ENCODE peak calls at places on chromosomes 13 and 19, in five cellular contexts. Y is colonic mucosa, D is neural progenitor cell, M is tibial nerve, U is A549. F is an unnamed sample. For H3K4me1, the result is how much of the 10 kb centered on the place peaks cover.

GRCh38 chr19:6534451-6535093 is 3.7 kb downstream of the TNFSF9 start:
- DNase-seq in U (no peak), D (peak), Y (no peak), M (no peak), F (no peak)

GRCh38 chr19:17554968-17555479 is 425 bp upstream of the COLGALT1 start:
- DNase-seq in M (no peak), Y (no peak), U (no peak), D (no peak), F (no peak)

GRCh38 chr19:36420961-36421748 is 2.7 kb upstream of the ZFP82 start:
- DNase-seq in M (no peak), D (peak), Y (peak), U (no peak), F (peak)

GRCh38 chr19:29858621-29859020 is 46.8 kb downstream of the CCNE1 start:
- DNase-seq in M (no peak), U (no peak), D (no peak), Y (no peak), F (no peak)

GRCh38 chr13:73851104-73851503 is 283.1 kb downstream of the KLF12 start:
- DNase-seq in M (no peak), Y (no peak), D (no peak), U (no peak), F (no peak)

GRCh38 chr13:36601186-36601585 is 72.6 kb upstream of the SERTM1 start:
- DNase-seq in Y (no peak), U (no peak), M (no peak), D (no peak), F (no peak)

GRCh38 chr13:33487575-33488243 is 202.2 kb upstream of the STARD13 start:
- DNase-seq in U (peak), D (peak), M (no peak), Y (peak), F (peak)

GRCh38 chr13:113544896-113545295 is 39.7 kb upstream of the TFDP1 start:
- DNase-seq in D (no peak), Y (no peak), M (no peak), U (no peak), F (peak)

GRCh38 chr19:7373862-7374261 is 25.1 kb downstream of the ARHGEF18 start:
- DNase-seq in D (no peak), Y (no peak), U (no peak), M (no peak), F (no peak)

GRCh38 chr13:95002968-95003813 is 290.8 kb upstream of the SOX21 start:
- DNase-seq in M (no peak), U (no peak), D (peak), Y (no peak), F (no peak)

GRCh38 chr19:17001603-17002183 is 24.9 kb downstream of the CPAMD8 start:
- DNase-seq in Y (no peak), D (no peak), M (no peak), U (no peak), F (no peak)

GRCh38 chr13:108326318-108326717 is 56.8 kb downstream of the TNFSF13B start:
- DNase-seq in D (no peak), M (no peak), Y (peak), U (no peak), F (no peak)

GRCh38 chr19:52094526-52094925 is 1.0 kb downstream of the ZNF841 start:
- DNase-seq in Y (no peak), M (no peak), U (no peak), D (peak), F (no peak)

GRCh38 chr19:17450264-17451075 is 2.0 kb upstream of the TMEM221 start:
- DNase-seq in D (no peak), U (peak), Y (no peak), M (no peak), F (no peak)

GRCh38 chr19:4541114-4541805 is 1.4 kb upstream of the LRG1 start:
- DNase-seq in Y (no peak), D (no peak), U (no peak), M (no peak), F (no peak)

GRCh38 chr13:113863511-113864302 is at the start of gene GAS6:
- DNase-seq in U (peak), D (peak), Y (peak), M (no peak), F (peak)

GRCh38 chr13:51453959-51454703 is 1.3 kb upstream of the INTS6 start:
- DNase-seq in U (peak), D (peak), M (no peak), Y (peak), F (peak)

GRCh38 chr19:40313229-40313983 is 28.3 kb upstream of the AKT2 start:
- DNase-seq in D (no peak), Y (no peak), M (no peak), U (no peak), F (no peak)

GRCh38 chr19:52170304-52170703 is 1.1 kb downstream of the ZNF836 start:
- DNase-seq in U (no peak), D (no peak), Y (no peak), M (no peak), F (no peak)

GRCh38 chr13:106865706-106866288 is 297.9 kb upstream of the ARGLU1 start:
- DNase-seq in D (no peak), M (no peak), Y (no peak), U (no peak), F (no peak)

GRCh38 chr13:100738176-100738855 is 63.7 kb upstream of the TMTC4 start:
- DNase-seq in D (no peak), Y (no peak), U (no peak), M (no peak), F (no peak)

GRCh38 chr13:46721054-46721453 is 75.9 kb downstream of the ESD start:
- DNase-seq in Y (peak), M (no peak), U (peak), D (peak), F (peak)

GRCh38 chr13:112615391-112615790 is 27.4 kb upstream of the TUBGCP3 start:
- DNase-seq in M (no peak), U (no peak), D (no peak), Y (no peak), F (no peak)

GRCh38 chr13:37648604-37649003 is 50.0 kb upstream of the POSTN start:
- DNase-seq in M (no peak), Y (no peak), D (no peak), U (no peak), F (no peak)

GRCh38 chr19:57071414-57071813 is 48.4 kb upstream of the USP29 start:
- DNase-seq in Y (no peak), M (no peak), U (no peak), D (no peak), F (no peak)

GRCh38 chr19:57063070-57063469 is 56.7 kb upstream of the USP29 start:
- DNase-seq in D (no peak), M (no peak), Y (no peak), U (no peak), F (no peak)

GRCh38 chr19:57067440-57067839 is 52.3 kb upstream of the USP29 start:
- DNase-seq in U (no peak), M (no peak), Y (no peak), D (no peak), F (no peak)

GRCh38 chr19:57068921-57069697 is 50.7 kb upstream of the USP29 start:
- DNase-seq in Y (no peak), U (no peak), D (no peak), M (no peak), F (peak)

DNA sequence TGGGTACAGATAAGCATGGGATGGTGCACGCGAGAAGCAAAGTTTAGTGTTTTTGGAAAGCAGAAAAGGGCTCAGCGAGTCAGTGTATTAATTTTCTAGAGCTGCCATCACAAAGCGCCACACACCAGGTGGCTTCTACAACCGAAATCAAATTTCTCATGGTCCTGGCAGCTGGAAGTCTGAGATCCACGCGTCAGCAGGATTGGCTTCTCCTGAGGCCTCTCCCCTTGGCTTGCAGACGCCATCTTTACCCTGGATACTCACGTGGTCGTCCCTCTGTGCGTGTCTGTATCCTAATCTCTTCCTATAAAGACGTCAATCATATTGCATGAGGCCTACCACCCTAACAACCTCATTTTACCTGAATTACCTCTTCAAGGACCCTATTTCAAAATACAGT is 51.5 kb upstream of the USP29 start:
- DNase-seq in M (no peak), U (no peak), D (no peak), Y (no peak), F (no peak)
- H3K4me3 ChIP-seq in M (no peak), U (no peak), D (no peak), Y (no peak), F (no peak)

GRCh38 chr13:25934127-25934526 is 117.7 kb downstream of the SHISA2 start:
- DNase-seq in U (no peak), D (no peak), Y (no peak), M (no peak), F (no peak)

GRCh38 chr13:25943666-25944065 is 108.2 kb downstream of the SHISA2 start:
- DNase-seq in U (no peak), D (no peak), Y (no peak), M (no peak), F (no peak)

GRCh38 chr13:25945596-25945995 is 106.2 kb downstream of the SHISA2 start:
- DNase-seq in D (no peak), Y (no peak), M (no peak), U (no peak), F (no peak)

GRCh38 chr13:25943081-25943480 is 108.7 kb downstream of the SHISA2 start:
- DNase-seq in D (no peak), Y (no peak), M (no peak), U (no peak), F (no peak)

GRCh38 chr13:25939961-25940687 is 111.7 kb downstream of the SHISA2 start:
- DNase-seq in D (no peak), U (no peak), M (no peak), Y (no peak), F (no peak)
- H3K4me1 ChIP-seq in D (under half), U (under half), M (under half), Y (under half), F (under half)

GRCh38 chr13:45243072-45243471 is 42.2 kb upstream of the KCTD4 start:
- DNase-seq in M (no peak), Y (peak), U (no peak), D (peak), F (no peak)

GRCh38 chr13:45238945-45239795 is 38.3 kb upstream of the KCTD4 start:
- DNase-seq in D (no peak), M (no peak), Y (no peak), U (no peak), F (no peak)

GRCh38 chr13:45242070-45242469 is 41.2 kb upstream of the KCTD4 start:
- DNase-seq in D (no peak), Y (no peak), U (peak), M (no peak), F (no peak)

DNA sequence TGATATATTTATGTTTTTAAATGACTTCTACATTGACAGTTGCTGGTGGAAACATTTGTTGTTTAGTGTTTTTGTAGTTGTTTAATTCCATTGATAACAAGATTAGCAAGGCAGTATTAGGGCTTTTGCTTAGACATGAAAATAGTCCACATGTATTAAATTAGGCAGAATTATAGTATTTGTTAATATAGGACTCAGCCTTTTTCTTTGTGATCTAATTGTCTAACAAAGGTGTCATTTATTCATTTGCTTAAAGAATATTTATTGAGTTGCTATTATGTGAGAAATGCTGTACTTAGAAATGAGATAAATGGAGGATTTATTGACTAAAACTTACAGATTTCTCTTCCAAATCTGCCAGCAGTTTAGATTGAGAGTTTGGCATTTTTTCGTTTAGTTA is 41.7 kb upstream of the KCTD4 start:
- DNase-seq in Y (no peak), U (no peak), M (no peak), D (no peak), F (no peak)
- H3K4me3 ChIP-seq in Y (no peak), U (no peak), M (no peak), D (no peak), F (no peak)

DNA sequence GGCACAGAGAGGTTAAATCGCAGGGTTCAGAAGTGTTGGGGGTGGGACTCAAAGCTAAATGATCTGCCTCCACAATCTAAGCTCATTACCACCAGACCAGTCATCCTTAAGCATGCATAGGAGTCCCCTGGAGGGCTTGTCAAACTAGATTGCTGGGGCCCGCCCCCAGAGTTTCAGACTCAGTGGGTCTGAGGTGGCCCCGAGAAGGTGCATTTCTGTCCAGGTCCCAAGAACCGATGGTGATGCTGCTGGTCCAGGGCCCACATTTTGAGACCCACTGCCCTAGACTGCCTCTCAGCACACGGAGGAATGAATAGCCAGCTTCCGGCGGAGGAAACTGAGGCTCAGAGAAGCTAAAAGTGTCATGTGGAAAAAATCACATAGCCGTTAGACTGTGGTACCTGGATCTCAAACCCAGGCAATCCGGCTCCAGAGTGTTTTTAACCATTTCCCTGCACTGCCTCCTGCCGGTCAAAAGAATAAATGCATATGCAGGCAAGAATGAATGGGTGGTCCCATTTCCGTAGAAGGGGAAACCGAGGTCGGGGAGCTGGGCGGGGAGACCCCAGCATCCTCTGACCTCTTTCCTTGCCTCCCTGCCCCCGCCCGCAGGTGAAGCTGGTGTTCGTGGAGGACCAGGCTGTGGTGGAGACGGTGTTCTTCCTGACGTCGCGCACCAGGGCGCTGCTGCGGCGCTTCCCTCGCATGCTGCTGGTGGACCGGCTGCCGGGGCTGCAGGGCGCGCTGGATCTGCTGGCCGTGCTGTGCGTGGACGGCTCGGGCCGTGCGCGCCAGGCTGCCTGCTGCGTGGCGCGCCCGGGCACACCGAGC is 23.8 kb downstream of the ZSWIM9 start:
- DNase-seq in D (peak), U (no peak), Y (no peak), M (no peak), F (no peak)
- H3K4me1 ChIP-seq in D (under half), U (under half), Y (under half), M (under half), F (under half)

DNA sequence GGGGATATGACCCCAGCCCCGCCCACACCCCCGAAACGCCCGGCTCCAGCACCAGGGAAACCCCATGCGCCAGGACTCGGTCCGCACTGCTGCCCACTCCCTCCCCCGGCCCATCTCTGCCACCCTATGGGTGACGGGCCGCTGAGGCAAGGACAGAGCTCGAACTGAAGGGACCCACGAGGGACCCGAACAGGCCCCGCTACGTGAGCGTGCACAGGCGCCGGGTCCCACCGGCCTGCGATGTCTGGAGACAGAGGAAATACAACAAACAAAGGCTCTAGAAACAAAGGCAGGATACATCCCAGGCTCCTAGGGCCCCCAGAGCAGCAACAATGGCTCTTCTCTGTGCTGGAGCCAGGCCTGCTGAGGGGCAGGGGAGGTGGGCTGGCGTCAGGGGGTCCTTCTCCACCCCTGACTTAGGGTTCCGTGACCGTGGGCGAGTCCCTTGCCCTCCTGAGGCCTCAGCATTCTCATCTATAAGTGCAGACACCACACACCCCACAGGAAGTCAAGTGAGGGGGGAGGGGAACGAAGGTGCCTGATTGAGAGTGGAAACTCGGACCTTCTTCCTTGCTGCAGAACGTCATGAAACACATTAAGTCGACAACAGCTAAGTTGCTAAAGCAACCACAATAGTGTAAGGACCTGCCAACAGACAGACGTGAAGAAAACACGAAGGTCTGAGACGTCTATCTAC is 3.1 kb downstream of the ABHD17A start:
- DNase-seq in D (peak), U (no peak), Y (no peak), M (no peak), F (no peak)
- H3K4me3 ChIP-seq in D (peak), U (no peak), Y (no peak), M (peak), F (no peak)

DNA sequence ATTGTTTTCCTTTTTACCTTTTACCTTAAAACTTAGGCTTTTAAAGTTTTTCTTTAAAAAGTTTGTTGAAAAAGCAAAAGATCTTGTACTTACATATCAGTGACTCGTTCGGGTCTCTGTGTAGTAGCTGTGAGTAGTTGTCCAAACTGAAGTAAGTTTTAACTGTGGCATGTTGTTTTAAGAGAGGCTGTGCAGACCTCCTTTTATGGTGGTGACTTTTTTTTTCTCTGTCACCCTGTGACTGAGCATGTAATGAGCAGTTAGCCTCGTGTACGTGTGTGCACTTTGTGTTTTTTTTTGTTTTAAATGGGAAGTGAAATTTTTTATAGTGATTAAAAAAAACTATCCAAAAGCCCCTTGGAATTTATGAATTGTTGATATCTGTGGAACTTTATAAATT is at the start of gene GPR183:
- DNase-seq in M (no peak), Y (no peak), D (no peak), U (no peak), F (no peak)
- H3K4me1 ChIP-seq in M (under half), Y (under half), D (under half), U (under half), F (under half)

F was measured in testis.